ENCODE peak calls at places on chromosomes 2 and 18, in eight cellular contexts. One of them, this sample, is unnamed.

GRCh38 chr2:156065912-156066311 is 266.6 kb downstream of the NR4A2 start:
- DNase-seq in mammary epithelial cell: no peak
- DNase-seq in ovary: no peak
- DNase-seq in CD8-positive, alpha-beta T cell: no peak
- DNase-seq in K562: no peak
- DNase-seq in uterus: no peak
- DNase-seq in left ventricle myocardium inferior: no peak
- DNase-seq in upper lobe of right lung: no peak
- DNase-seq in this sample: no peak

GRCh38 chr2:138777996-138778395 is 2.2 kb downstream of the NXPH2 start:
- DNase-seq in mammary epithelial cell: no peak
- DNase-seq in ovary: no peak
- DNase-seq in CD8-positive, alpha-beta T cell: no peak
- DNase-seq in K562: no peak
- DNase-seq in uterus: no peak
- DNase-seq in left ventricle myocardium inferior: no peak
- DNase-seq in upper lobe of right lung: no peak
- DNase-seq in this sample: no peak

GRCh38 chr2:98944786-98945185 is 8.8 kb upstream of the CRACDL start:
- DNase-seq in mammary epithelial cell: peak; percentile 31
- DNase-seq in ovary: no peak
- DNase-seq in CD8-positive, alpha-beta T cell: no peak
- DNase-seq in K562: no peak
- DNase-seq in uterus: no peak
- DNase-seq in left ventricle myocardium inferior: no peak
- DNase-seq in upper lobe of right lung: no peak
- DNase-seq in this sample: no peak

GRCh38 chr2:64374686-64375085 is 79.3 kb upstream of the LGALSL start:
- DNase-seq in mammary epithelial cell: peak; percentile 52
- DNase-seq in ovary: no peak
- DNase-seq in CD8-positive, alpha-beta T cell: no peak
- DNase-seq in K562: no peak
- DNase-seq in uterus: no peak
- DNase-seq in left ventricle myocardium inferior: peak; percentile 27
- DNase-seq in upper lobe of right lung: no peak
- DNase-seq in this sample: no peak

GRCh38 chr2:173652731-173653426 is 298.2 kb downstream of the CDCA7 start:
- DNase-seq in mammary epithelial cell: peak; percentile 98
- DNase-seq in ovary: no peak
- DNase-seq in CD8-positive, alpha-beta T cell: no peak
- DNase-seq in K562: no peak
- DNase-seq in uterus: no peak
- DNase-seq in left ventricle myocardium inferior: no peak
- DNase-seq in upper lobe of right lung: no peak
- DNase-seq in this sample: peak; percentile 98

GRCh38 chr2:65032016-65032975 is 23.9 kb upstream of the CEP68 start:
- DNase-seq in mammary epithelial cell: no peak
- DNase-seq in ovary: no peak
- DNase-seq in CD8-positive, alpha-beta T cell: no peak
- DNase-seq in K562: no peak
- DNase-seq in uterus: no peak
- DNase-seq in left ventricle myocardium inferior: no peak
- DNase-seq in upper lobe of right lung: no peak
- DNase-seq in this sample: no peak

GRCh38 chr2:238883315-238884004 is 35.6 kb downstream of the TWIST2 start:
- DNase-seq in mammary epithelial cell: no peak
- DNase-seq in ovary: no peak
- DNase-seq in CD8-positive, alpha-beta T cell: no peak
- DNase-seq in K562: no peak
- DNase-seq in uterus: no peak
- DNase-seq in left ventricle myocardium inferior: no peak
- DNase-seq in upper lobe of right lung: no peak
- DNase-seq in this sample: no peak

GRCh38 chr18:64409511-64409910 is 260.6 kb upstream of the LINC00305 start:
- DNase-seq in mammary epithelial cell: no peak
- DNase-seq in ovary: no peak
- DNase-seq in CD8-positive, alpha-beta T cell: no peak
- DNase-seq in K562: no peak
- DNase-seq in uterus: no peak
- DNase-seq in left ventricle myocardium inferior: no peak
- DNase-seq in upper lobe of right lung: no peak
- DNase-seq in this sample: no peak

GRCh38 chr2:103959174-103960125 is 894.5 kb upstream of the POU3F3 start:
- DNase-seq in mammary epithelial cell: no peak
- DNase-seq in ovary: no peak
- DNase-seq in CD8-positive, alpha-beta T cell: no peak
- DNase-seq in K562: peak; percentile 8
- DNase-seq in uterus: no peak
- DNase-seq in left ventricle myocardium inferior: no peak
- DNase-seq in upper lobe of right lung: no peak
- DNase-seq in this sample: peak; percentile 12

GRCh38 chr2:215354771-215355695 is 43.2 kb downstream of the ATIC start:
- DNase-seq in mammary epithelial cell: peak; percentile 24
- DNase-seq in ovary: no peak
- DNase-seq in CD8-positive, alpha-beta T cell: no peak
- DNase-seq in K562: no peak
- DNase-seq in uterus: no peak
- DNase-seq in left ventricle myocardium inferior: no peak
- DNase-seq in upper lobe of right lung: no peak
- DNase-seq in this sample: no peak

GRCh38 chr2:20666364-20667150 is at the start of gene GDF7:
- DNase-seq in mammary epithelial cell: no peak
- DNase-seq in ovary: peak; percentile 59
- DNase-seq in CD8-positive, alpha-beta T cell: no peak
- DNase-seq in K562: peak; percentile 68
- DNase-seq in uterus: peak; percentile 77
- DNase-seq in left ventricle myocardium inferior: no peak
- DNase-seq in upper lobe of right lung: peak; percentile 65
- DNase-seq in this sample: no peak

GRCh38 chr2:1817256-1818127 is 73.2 kb upstream of the PXDN start:
- DNase-seq in mammary epithelial cell: peak; percentile 81
- DNase-seq in ovary: peak; percentile 89
- DNase-seq in CD8-positive, alpha-beta T cell: peak; percentile 60
- DNase-seq in K562: peak; percentile 90
- DNase-seq in uterus: peak; percentile 94
- DNase-seq in left ventricle myocardium inferior: peak; percentile 87
- DNase-seq in upper lobe of right lung: peak; percentile 88
- DNase-seq in this sample: peak; percentile 87

GRCh38 chr2:217553689-217554088 is 449.1 kb downstream of the TNS1 start:
- DNase-seq in mammary epithelial cell: no peak
- DNase-seq in ovary: no peak
- DNase-seq in CD8-positive, alpha-beta T cell: no peak
- DNase-seq in K562: no peak
- DNase-seq in uterus: no peak
- DNase-seq in left ventricle myocardium inferior: no peak
- DNase-seq in upper lobe of right lung: no peak
- DNase-seq in this sample: no peak

GRCh38 chr18:3593381-3593903 is 143.5 kb downstream of the TGIF1 start:
- DNase-seq in mammary epithelial cell: peak; percentile 96
- DNase-seq in ovary: no peak
- DNase-seq in CD8-positive, alpha-beta T cell: no peak
- DNase-seq in K562: peak; percentile 70
- DNase-seq in uterus: no peak
- DNase-seq in left ventricle myocardium inferior: no peak
- DNase-seq in upper lobe of right lung: no peak
- DNase-seq in this sample: peak; percentile 98

GRCh38 chr2:11212645-11213044 is 57.4 kb downstream of the SLC66A3 start:
- DNase-seq in mammary epithelial cell: no peak
- DNase-seq in ovary: no peak
- DNase-seq in CD8-positive, alpha-beta T cell: no peak
- DNase-seq in K562: no peak
- DNase-seq in uterus: no peak
- DNase-seq in left ventricle myocardium inferior: no peak
- DNase-seq in upper lobe of right lung: no peak
- DNase-seq in this sample: no peak

DNA sequence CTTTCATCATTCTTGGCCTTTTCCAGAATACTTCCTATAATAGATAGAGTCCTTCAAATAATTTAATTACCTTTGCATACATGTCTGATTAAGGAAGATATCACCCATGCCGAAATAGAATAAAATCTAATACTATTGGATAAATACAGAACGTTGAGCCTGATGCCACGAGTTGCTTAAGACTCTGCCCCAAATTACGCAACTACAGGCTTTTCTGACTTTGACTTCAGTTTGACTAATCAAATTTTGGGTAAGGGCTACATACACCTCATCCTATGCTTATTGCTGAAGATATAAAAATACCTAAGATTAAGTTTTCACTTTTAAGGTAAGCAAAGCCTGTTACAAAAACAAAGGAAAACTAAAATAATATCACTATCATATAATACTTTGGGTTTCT is 1065.1 kb upstream of the NRXN1 start:
- DNase-seq in mammary epithelial cell: no peak
- DNase-seq in ovary: no peak
- DNase-seq in CD8-positive, alpha-beta T cell: no peak
- DNase-seq in K562: no peak
- DNase-seq in uterus: no peak
- DNase-seq in left ventricle myocardium inferior: no peak
- DNase-seq in upper lobe of right lung: no peak
- DNase-seq in this sample: no peak
- TF ChIP-seq CTCF in mammary epithelial cell: no peak
- TF ChIP-seq CTCF in ovary: no peak
- TF ChIP-seq CTCF in CD8-positive, alpha-beta T cell: no peak
- TF ChIP-seq CTCF in K562: no peak
- TF ChIP-seq CTCF in uterus: no peak
- TF ChIP-seq CTCF in left ventricle myocardium inferior: no peak
- TF ChIP-seq CTCF in upper lobe of right lung: no peak
- TF ChIP-seq CTCF in this sample: no peak

DNA sequence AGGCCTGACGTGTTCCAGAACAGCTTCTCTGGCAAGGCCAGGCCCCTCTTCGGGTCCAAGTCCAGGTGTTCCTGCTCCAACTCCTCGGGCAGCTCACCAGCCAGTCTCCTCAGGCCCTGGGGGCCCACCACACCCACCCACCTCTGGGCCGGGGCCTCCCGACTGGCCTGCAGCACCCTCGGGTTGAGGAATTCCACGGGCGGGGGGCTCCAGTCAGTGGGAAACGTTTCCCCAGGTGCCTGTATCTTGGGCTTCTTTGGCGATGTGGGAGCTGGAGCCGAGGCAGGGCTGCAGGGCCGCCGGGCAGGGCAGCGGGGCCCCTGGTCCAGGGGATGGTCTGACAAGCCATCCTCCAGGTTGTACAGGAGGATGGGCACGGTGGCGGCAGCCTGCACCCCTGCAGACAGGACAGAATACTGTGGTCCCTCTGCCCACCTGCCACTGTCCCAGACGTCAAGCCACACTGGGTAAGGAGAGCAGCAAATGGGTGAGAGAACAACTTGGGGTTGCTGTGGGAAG is 14.4 kb downstream of the FAM178B start:
- DNase-seq in mammary epithelial cell: no peak
- DNase-seq in ovary: no peak
- DNase-seq in CD8-positive, alpha-beta T cell: no peak
- DNase-seq in K562: no peak
- DNase-seq in uterus: no peak
- DNase-seq in left ventricle myocardium inferior: no peak
- DNase-seq in upper lobe of right lung: no peak
- DNase-seq in this sample: no peak
- H3K27ac ChIP-seq in mammary epithelial cell: no peak overlapping the region
- H3K27ac ChIP-seq in ovary: no peak overlapping the region
- H3K27ac ChIP-seq in CD8-positive, alpha-beta T cell: no peak overlapping the region
- H3K27ac ChIP-seq in K562: no peak overlapping the region
- H3K27ac ChIP-seq in uterus: no peak overlapping the region
- H3K27ac ChIP-seq in left ventricle myocardium inferior: no peak overlapping the region
- H3K27ac ChIP-seq in upper lobe of right lung: no peak overlapping the region
- H3K27ac ChIP-seq in this sample: no peak overlapping the region

GRCh38 chr2:47031909-47032668 is 116.5 kb upstream of the MCFD2 start:
- DNase-seq in mammary epithelial cell: no peak
- DNase-seq in ovary: no peak
- DNase-seq in CD8-positive, alpha-beta T cell: no peak
- DNase-seq in K562: no peak
- DNase-seq in uterus: no peak
- DNase-seq in left ventricle myocardium inferior: no peak
- DNase-seq in upper lobe of right lung: no peak
- DNase-seq in this sample: peak; percentile 71

GRCh38 chr2:47034973-47035609 is 119.5 kb upstream of the MCFD2 start:
- DNase-seq in mammary epithelial cell: no peak
- DNase-seq in ovary: peak; percentile 50
- DNase-seq in CD8-positive, alpha-beta T cell: no peak
- DNase-seq in K562: no peak
- DNase-seq in uterus: no peak
- DNase-seq in left ventricle myocardium inferior: peak; percentile 49
- DNase-seq in upper lobe of right lung: peak; percentile 75
- DNase-seq in this sample: no peak

GRCh38 chr2:47033102-47033880 is 117.7 kb upstream of the MCFD2 start:
- DNase-seq in mammary epithelial cell: no peak
- DNase-seq in ovary: peak; percentile 42
- DNase-seq in CD8-positive, alpha-beta T cell: no peak
- DNase-seq in K562: no peak
- DNase-seq in uterus: no peak
- DNase-seq in left ventricle myocardium inferior: no peak
- DNase-seq in upper lobe of right lung: no peak
- DNase-seq in this sample: no peak

GRCh38 chr2:47029737-47030524 is 114.3 kb upstream of the MCFD2 start:
- DNase-seq in mammary epithelial cell: peak; percentile 34
- DNase-seq in ovary: no peak
- DNase-seq in CD8-positive, alpha-beta T cell: no peak
- DNase-seq in K562: no peak
- DNase-seq in uterus: no peak
- DNase-seq in left ventricle myocardium inferior: no peak
- DNase-seq in upper lobe of right lung: no peak
- DNase-seq in this sample: peak; percentile 41

DNA sequence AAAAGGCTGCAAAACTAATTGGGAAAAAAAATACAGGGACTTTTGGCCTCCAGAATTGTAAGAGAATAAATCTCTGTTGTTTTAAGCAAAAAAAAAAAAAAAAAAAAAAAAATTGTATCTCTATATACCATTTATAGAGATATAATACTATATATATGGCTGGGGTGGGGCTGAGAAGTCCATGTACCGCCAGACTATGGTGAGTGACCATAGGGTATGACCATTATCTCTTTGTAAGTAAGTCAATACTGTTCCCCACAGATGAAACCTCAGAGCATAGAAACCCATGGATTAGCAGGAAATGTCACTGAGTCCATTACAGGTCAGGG is 117.1 kb upstream of the MCFD2 start:
- DNase-seq in mammary epithelial cell: no peak
- DNase-seq in ovary: no peak
- DNase-seq in CD8-positive, alpha-beta T cell: no peak
- DNase-seq in K562: no peak
- DNase-seq in uterus: no peak
- DNase-seq in left ventricle myocardium inferior: no peak
- DNase-seq in upper lobe of right lung: no peak
- DNase-seq in this sample: no peak
- H3K4me1 ChIP-seq in mammary epithelial cell: peaks cover 41% of the 10 kb centered on the region
- H3K4me1 ChIP-seq in ovary: peaks cover 16% of the 10 kb centered on the region
- H3K4me1 ChIP-seq in CD8-positive, alpha-beta T cell: no peaks in the 10 kb centered on the region
- H3K4me1 ChIP-seq in K562: peaks cover 12% of the 10 kb centered on the region
- H3K4me1 ChIP-seq in uterus: peaks cover 18% of the 10 kb centered on the region
- H3K4me1 ChIP-seq in left ventricle myocardium inferior: peaks cover 95% of the 10 kb centered on the region
- H3K4me1 ChIP-seq in upper lobe of right lung: peaks cover 46% of the 10 kb centered on the region
- H3K4me1 ChIP-seq in this sample: peaks cover 33% of the 10 kb centered on the region

DNA sequence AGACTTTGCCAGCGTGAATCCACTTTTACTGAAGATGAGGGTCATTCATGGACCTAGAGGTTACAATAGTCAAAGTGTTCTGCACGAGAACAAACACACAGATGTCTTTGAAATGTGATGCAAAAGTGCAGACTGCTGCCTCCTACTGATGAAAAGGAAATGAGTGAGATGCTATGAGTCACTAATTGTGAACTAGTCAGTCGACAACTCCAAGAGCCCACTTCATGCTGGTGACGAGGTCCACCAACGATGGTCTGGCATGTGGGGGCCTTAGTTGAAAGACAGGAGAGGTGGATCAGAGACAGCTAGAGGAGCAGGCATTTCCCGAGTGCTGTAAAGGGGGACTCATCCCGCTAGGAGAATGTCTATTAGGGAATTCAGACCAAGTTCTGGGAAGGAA is 17.1 kb upstream of the ZNF236 start:
- DNase-seq in mammary epithelial cell: peak; percentile 38
- DNase-seq in ovary: no peak
- DNase-seq in CD8-positive, alpha-beta T cell: no peak
- DNase-seq in K562: no peak
- DNase-seq in uterus: no peak
- DNase-seq in left ventricle myocardium inferior: no peak
- DNase-seq in upper lobe of right lung: no peak
- DNase-seq in this sample: peak; percentile 57
- TF ChIP-seq CTCF in mammary epithelial cell: peak; percentile 31
- TF ChIP-seq CTCF in ovary: no peak
- TF ChIP-seq CTCF in CD8-positive, alpha-beta T cell: no peak
- TF ChIP-seq CTCF in K562: no peak
- TF ChIP-seq CTCF in uterus: no peak
- TF ChIP-seq CTCF in left ventricle myocardium inferior: no peak
- TF ChIP-seq CTCF in upper lobe of right lung: no peak
- TF ChIP-seq CTCF in this sample: peak; percentile 54

This sample was measured in foreskin keratinocyte.